ENCODE peak calls at places on chromosomes 5 and 9, in nine cellular contexts. Y is hippocampal formation, E is MCF 10A, D is NCI-H1092 treated with DMSO at 0.1 percent for 48 hours, O is H54, R is EL, G is occipital lobe, Q is NCI-H146, M is glomerular endothelial cell. X is an unnamed sample.

GRCh38 chr5:6731465-6732237 is 18.4 kb downstream of the TENT4A start:
- DNase-seq in Y (no peak), E (no peak), D (no peak), O (no peak), R (peak; percentile 40), G (no peak), Q (no peak), M (no peak), X (no peak)

GRCh38 chr5:136699661-136700060 is 334.3 kb upstream of the TRPC7 start:
- DNase-seq in Y (no peak), E (no peak), D (no peak), O (no peak), R (no peak), G (no peak), Q (no peak), M (no peak), X (no peak)

GRCh38 chr9:90773593-90773992 is 28.0 kb upstream of the SYK start:
- DNase-seq in Y (no peak), E (peak; percentile 24), D (peak; percentile 59), O (no peak), R (no peak), G (no peak), Q (peak; percentile 44), M (no peak), X (no peak)

GRCh38 chr9:127867356-127868277 is 9.9 kb downstream of the AK1 start:
- DNase-seq in Y (no peak), E (no peak), D (no peak), O (no peak), R (no peak), G (no peak), Q (no peak), M (no peak), X (no peak)

GRCh38 chr9:134734270-134734669 is 92.7 kb downstream of the COL5A1 start:
- DNase-seq in Y (no peak), E (peak; percentile 67), D (no peak), O (peak; percentile 69), R (peak; percentile 70), G (no peak), Q (no peak), M (no peak), X (no peak)

GRCh38 chr5:89676634-89677033 is 732.9 kb downstream of the CETN3 start:
- DNase-seq in Y (no peak), E (no peak), D (no peak), O (no peak), R (no peak), G (no peak), Q (no peak), M (no peak), X (no peak)

GRCh38 chr9:35756743-35757526 is 2.9 kb upstream of the MSMP start:
- DNase-seq in Y (peak; percentile 19), E (peak; percentile 74), D (peak; percentile 95), O (peak; percentile 36), R (peak; percentile 55), G (peak; percentile 72), Q (peak; percentile 83), M (no peak), X (no peak)

GRCh38 chr9:6153425-6153824 is 62.2 kb upstream of the IL33 start:
- DNase-seq in Y (no peak), E (peak; percentile 21), D (no peak), O (no peak), R (peak; percentile 4), G (no peak), Q (no peak), M (no peak), X (peak; percentile 48)

GRCh38 chr9:111274737-111275136 is 55.3 kb downstream of the OR2K2 start:
- DNase-seq in Y (no peak), E (no peak), D (no peak), O (no peak), R (no peak), G (no peak), Q (no peak), M (no peak), X (no peak)

GRCh38 chr5:134114886-134115805 is 665 bp downstream of the TCF7 start:
- DNase-seq in Y (no peak), E (no peak), D (no peak), O (no peak), R (no peak), G (no peak), Q (peak; percentile 40), M (no peak), X (no peak)

GRCh38 chr5:13408616-13409015 is 535.9 kb downstream of the DNAH5 start:
- DNase-seq in Y (no peak), E (no peak), D (no peak), O (no peak), R (no peak), G (no peak), Q (no peak), M (no peak), X (no peak)

GRCh38 chr5:13249854-13250253 is 694.6 kb downstream of the DNAH5 start:
- DNase-seq in Y (no peak), E (no peak), D (no peak), O (no peak), R (no peak), G (no peak), Q (no peak), M (no peak), X (no peak)

GRCh38 chr5:178252258-178252657 is 19.7 kb upstream of the PHYKPL start:
- DNase-seq in Y (no peak), E (no peak), D (no peak), O (no peak), R (no peak), G (no peak), Q (no peak), M (no peak), X (no peak)

GRCh38 chr5:135242496-135243193 is 156.4 kb downstream of the MACROH2A1 start:
- DNase-seq in Y (peak; percentile 58), E (peak; percentile 73), D (no peak), O (no peak), R (peak; percentile 23), G (no peak), Q (no peak), M (no peak), X (no peak)

GRCh38 chr5:10265245-10266109 is 15.4 kb downstream of the CCT5 start:
- DNase-seq in Y (no peak), E (no peak), D (no peak), O (no peak), R (no peak), G (no peak), Q (no peak), M (no peak), X (no peak)

GRCh38 chr5:174935854-174936474 is 211.6 kb downstream of the MSX2 start:
- DNase-seq in Y (peak; percentile 47), E (peak; percentile 69), D (peak; percentile 0), O (peak; percentile 40), R (peak; percentile 49), G (peak; percentile 28), Q (peak; percentile 16), M (no peak), X (no peak)

GRCh38 chr5:149455889-149456409 is 76.9 kb upstream of the IL17B start:
- DNase-seq in Y (no peak), E (peak; percentile 70), D (no peak), O (peak; percentile 41), R (peak; percentile 81), G (no peak), Q (no peak), M (no peak), X (no peak)

GRCh38 chr9:115717298-115717697 is 436.3 kb upstream of the PAPPA start:
- DNase-seq in Y (no peak), E (peak; percentile 39), D (no peak), O (no peak), R (no peak), G (no peak), Q (no peak), M (no peak), X (no peak)

GRCh38 chr5:82804151-82804690 is 273.0 kb downstream of the TMEM167A start:
- DNase-seq in Y (no peak), E (no peak), D (no peak), O (no peak), R (no peak), G (no peak), Q (no peak), M (no peak), X (no peak)

GRCh38 chr5:96627792-96628191 is 34.4 kb upstream of the CAST start:
- DNase-seq in Y (no peak), E (no peak), D (no peak), O (no peak), R (no peak), G (no peak), Q (no peak), M (no peak), X (no peak)

GRCh38 chr5:7597058-7597457 is 201.1 kb downstream of the ADCY2 start:
- DNase-seq in Y (no peak), E (peak; percentile 23), D (no peak), O (no peak), R (no peak), G (no peak), Q (no peak), M (no peak), X (no peak)

GRCh38 chr5:136686192-136686872 is 321.0 kb upstream of the TRPC7 start:
- DNase-seq in Y (no peak), E (peak; percentile 55), D (peak; percentile 0), O (no peak), R (peak; percentile 54), G (no peak), Q (no peak), M (peak; percentile 39), X (peak; percentile 57)

GRCh38 chr5:79297661-79298060 is 61.7 kb downstream of the JMY start:
- DNase-seq in Y (no peak), E (no peak), D (no peak), O (no peak), R (no peak), G (no peak), Q (peak; percentile 9), M (no peak), X (no peak)

GRCh38 chr9:112831281-112831851 is 59.3 kb downstream of the SLC46A2 start:
- DNase-seq in Y (no peak), E (no peak), D (peak; percentile 83), O (no peak), R (no peak), G (no peak), Q (no peak), M (no peak), X (no peak)